ENCODE peak calls at places on chromosome 1, in ten cellular contexts. Z is NCI-H526 treated with DMSO at 0.1 percent for 48 hours; J is cardiac septum; L is kidney epithelial cell; W is foreskin fibroblast; R is NCI-H1048; I is endothelial cell; M is C1 segment of cervical spinal cord; E is colonic mucosa; C is stimulated activated CD8-positive, alpha-beta memory T cell treated with anti-CD3 and anti-CD28 coated beads, Interleukin-7, amount 100 ng/mL, for 24 hours. O is an unnamed sample.

GRCh38 chr1:31696246-31696645 is 7.6 kb downstream of the COL16A1 start:
- DNase-seq in Z (no peak), J (no peak), L (no peak), W (no peak), R (no peak), I (no peak), M (peak), E (no peak), C (no peak), O (no peak)

GRCh38 chr1:24420547-24420946 is 4.9 kb downstream of the NIPAL3 start:
- DNase-seq in Z (no peak), J (no peak), L (no peak), W (no peak), R (no peak), I (no peak), M (no peak), E (no peak), C (no peak), O (peak)

GRCh38 chr1:95948023-95948422 is 714.0 kb downstream of the RWDD3 start:
- DNase-seq in Z (no peak), J (no peak), L (no peak), W (no peak), R (no peak), I (no peak), M (no peak), E (no peak), C (no peak), O (no peak)

GRCh38 chr1:14650951-14651350 is 52.5 kb downstream of the KAZN start:
- DNase-seq in Z (no peak), J (no peak), L (no peak), W (no peak), R (no peak), I (no peak), M (no peak), E (no peak), C (no peak), O (no peak)

GRCh38 chr1:5914676-5915285 is 77.4 kb downstream of the NPHP4 start:
- DNase-seq in Z (no peak), J (peak), L (no peak), W (no peak), R (no peak), I (no peak), M (no peak), E (no peak), C (no peak), O (no peak)

GRCh38 chr1:179575497-179576314 is at the start of gene NPHS2:
- DNase-seq in Z (no peak), J (no peak), L (no peak), W (no peak), R (no peak), I (peak), M (no peak), E (no peak), C (no peak), O (no peak)

GRCh38 chr1:161502181-161502580 is 3.1 kb upstream of the FCGR2A start:
- DNase-seq in Z (peak), J (no peak), L (no peak), W (no peak), R (no peak), I (no peak), M (no peak), E (no peak), C (no peak), O (no peak)

GRCh38 chr1:155706101-155706619 is 17.3 kb downstream of the DAP3 start:
- DNase-seq in Z (no peak), J (no peak), L (no peak), W (peak), R (no peak), I (no peak), M (no peak), E (no peak), C (no peak), O (peak)

GRCh38 chr1:16387201-16388185 is 20.5 kb downstream of the SZRD1 start:
- DNase-seq in Z (no peak), J (no peak), L (no peak), W (no peak), R (no peak), I (no peak), M (no peak), E (no peak), C (no peak), O (peak)

GRCh38 chr1:204286323-204286714 is 72.5 kb upstream of the GOLT1A start:
- DNase-seq in Z (no peak), J (no peak), L (no peak), W (no peak), R (no peak), I (no peak), M (no peak), E (no peak), C (no peak), O (no peak)

GRCh38 chr1:64956241-64956640 is 10.1 kb downstream of the JAK1 start:
- DNase-seq in Z (no peak), J (no peak), L (peak), W (no peak), R (no peak), I (no peak), M (no peak), E (no peak), C (no peak), O (peak)

GRCh38 chr1:113199718-113200455 is 126.9 kb downstream of the LRIG2 start:
- DNase-seq in Z (no peak), J (no peak), L (no peak), W (no peak), R (no peak), I (no peak), M (no peak), E (no peak), C (no peak), O (peak)